ENCODE peak calls at places on chromosomes 1 and 21, in six cellular contexts. U, A, Q, V, W and D are unnamed samples.
A peak's percentile ranks its signal among the peaks of the same experiment; 100 is the strongest.

GRCh38 chr1:4216231-4216630 is 316.2 kb upstream of the C1orf174 start:
- DNase-seq in W (no peak), U (no peak), V (no peak), A (no peak), Q (no peak), D (no peak)

GRCh38 chr1:102118150-102118549 is 121.4 kb upstream of the OLFM3 start:
- DNase-seq in Q (no peak), A (no peak), W (no peak), U (no peak), V (no peak), D (no peak)

GRCh38 chr21:29938968-29939858 is 583 bp downstream of the GRIK1 start:
- DNase-seq in U (no peak), W (peak; percentile 61), V (no peak), A (no peak), Q (no peak), D (no peak)

GRCh38 chr1:53572802-53573148 is 113.6 kb downstream of the DMRTB1 start:
- DNase-seq in W (peak; percentile 29), V (no peak), Q (no peak), U (no peak), A (no peak), D (no peak)

GRCh38 chr1:60813051-60813450 is 269.3 kb upstream of the NFIA start:
- DNase-seq in V (no peak), A (no peak), Q (no peak), W (peak; percentile 38), U (no peak), D (no peak)

GRCh38 chr1:5936126-5936525 is 56.1 kb downstream of the NPHP4 start:
- DNase-seq in W (no peak), V (no peak), U (no peak), Q (no peak), A (no peak), D (no peak)

GRCh38 chr1:29644812-29645211 is 408.5 kb downstream of the PTPRU start:
- DNase-seq in V (no peak), Q (no peak), U (no peak), A (no peak), W (no peak), D (no peak)

GRCh38 chr1:227824204-227824603 is 8.7 kb downstream of the PRSS38 start:
- DNase-seq in A (no peak), V (no peak), Q (no peak), W (no peak), U (no peak), D (no peak)

GRCh38 chr21:29114765-29115164 is 15.7 kb upstream of the MAP3K7CL start:
- DNase-seq in A (peak; percentile 89), U (no peak), Q (no peak), W (peak; percentile 76), V (no peak), D (no peak)

GRCh38 chr1:9984253-9984652 is 12.8 kb upstream of the RBP7 start:
- DNase-seq in A (no peak), W (no peak), Q (no peak), U (no peak), V (no peak), D (no peak)

GRCh38 chr1:113021430-113022085 is 51.4 kb upstream of the LRIG2 start:
- DNase-seq in Q (no peak), W (peak; percentile 77), A (no peak), V (no peak), U (no peak), D (no peak)

GRCh38 chr1:53134961-53135734 is 7.3 kb downstream of the SLC1A7 start:
- DNase-seq in V (no peak), U (no peak), W (peak; percentile 49), A (peak; percentile 75), Q (peak; percentile 50), D (no peak)

GRCh38 chr1:3061981-3062615 is 6.9 kb upstream of the PRDM16 start:
- DNase-seq in W (no peak), A (no peak), Q (no peak), V (no peak), U (no peak), D (no peak)

GRCh38 chr1:38789498-38790169 is 69.9 kb downstream of the RRAGC start:
- DNase-seq in U (no peak), V (no peak), A (no peak), W (no peak), Q (no peak), D (no peak)

GRCh38 chr1:12179111-12179519 is 12.3 kb downstream of the TNFRSF1B start:
- DNase-seq in A (peak; percentile 85), W (peak; percentile 59), V (no peak), Q (no peak), U (peak; percentile 94), D (peak; percentile 44)

GRCh38 chr1:30444850-30445249 is 278.5 kb downstream of the MATN1 start:
- DNase-seq in U (no peak), Q (no peak), A (no peak), V (no peak), W (no peak), D (no peak)

GRCh38 chr1:112141301-112141700 is 151.8 kb upstream of the KCND3 start:
- DNase-seq in V (no peak), W (no peak), Q (no peak), A (no peak), U (no peak), D (no peak)

GRCh38 chr21:45322231-45322959 is 34.7 kb upstream of the POFUT2 start:
- DNase-seq in V (no peak), U (peak; percentile 48), A (no peak), Q (no peak), W (no peak), D (no peak)

GRCh38 chr1:19762175-19762779 is 37.4 kb downstream of the TMCO4 start:
- DNase-seq in W (peak; percentile 63), V (no peak), Q (no peak), A (peak; percentile 31), U (no peak), D (no peak)

GRCh38 chr21:34915364-34915834 is 133.7 kb downstream of the RUNX1 start:
- DNase-seq in V (no peak), U (no peak), W (peak; percentile 71), Q (no peak), A (no peak), D (no peak)

GRCh38 chr1:59199734-59200376 is 97.0 kb upstream of the FGGY start:
- DNase-seq in V (no peak), A (no peak), W (no peak), Q (no peak), U (no peak), D (no peak)

GRCh38 chr1:153456396-153456795 is 4.1 kb downstream of the S100A7 start:
- DNase-seq in Q (no peak), V (no peak), A (no peak), W (no peak), U (no peak), D (no peak)

GRCh38 chr1:160191756-160192155 is 1.4 kb downstream of the CASQ1 start:
- DNase-seq in W (no peak), V (no peak), Q (no peak), A (no peak), U (no peak), D (no peak)

GRCh38 chr21:41786521-41786987 is 19.7 kb upstream of the RIPK4 start:
- DNase-seq in V (no peak), W (peak; percentile 77), A (no peak), Q (no peak), U (no peak), D (no peak)

GRCh38 chr1:20790785-20791184 is 3.7 kb upstream of the HP1BP3 start:
- DNase-seq in Q (no peak), U (no peak), A (no peak), W (no peak), V (no peak), D (no peak)

DNA sequence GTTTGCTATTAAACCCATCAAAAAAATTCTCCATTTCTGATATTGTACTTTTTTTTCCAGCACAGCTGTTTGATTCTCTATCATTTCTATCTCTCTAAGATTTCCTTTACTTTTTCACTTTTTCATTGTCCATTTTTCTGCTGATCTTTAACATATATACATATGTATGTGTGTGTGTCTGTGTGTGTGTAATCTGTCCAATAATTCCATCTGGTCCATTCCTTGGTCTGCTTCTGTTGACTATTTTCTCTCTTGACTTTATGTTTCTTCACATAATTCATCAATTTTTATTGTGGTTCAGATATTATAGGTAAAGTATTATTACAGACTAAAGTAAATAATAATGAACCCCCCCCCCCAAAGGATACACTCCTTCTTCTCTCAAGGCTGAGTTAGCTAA is 84.2 kb downstream of the RGS7 start:
- DNase-seq in U (no peak), A (no peak), V (no peak), W (no peak), Q (no peak), D (no peak)
- TF ChIP-seq CTCF in U (no peak), A (no peak), V (no peak), W (no peak), Q (no peak), D (no peak)

GRCh38 chr1:47196622-47197021 is 6.8 kb upstream of the PDZK1IP1 start:
- DNase-seq in U (no peak), W (no peak), V (no peak), Q (no peak), A (no peak), D (peak; percentile 62)
- TF ChIP-seq CTCF in U (no peak), W (no peak), V (no peak), Q (no peak), A (no peak), D (no peak)

GRCh38 chr1:32105338-32105737 is 2.5 kb upstream of the KPNA6 start:
- DNase-seq in V (no peak), W (no peak), U (no peak), Q (no peak), A (no peak), D (no peak)

GRCh38 chr1:32100359-32100758 is 7.5 kb upstream of the KPNA6 start:
- DNase-seq in W (no peak), U (no peak), Q (peak; percentile 49), A (peak; percentile 75), V (no peak), D (no peak)

GRCh38 chr1:32101233-32101681 is 6.6 kb upstream of the KPNA6 start:
- DNase-seq in V (no peak), Q (no peak), A (peak; percentile 42), U (no peak), W (peak; percentile 77), D (no peak)

GRCh38 chr1:32106663-32107273 is 1.1 kb upstream of the KPNA6 start:
- DNase-seq in W (no peak), A (no peak), U (no peak), Q (no peak), V (no peak), D (no peak)

GRCh38 chr1:32104127-32104526 is 3.7 kb upstream of the KPNA6 start:
- DNase-seq in Q (no peak), A (no peak), V (no peak), U (no peak), W (no peak), D (no peak)
- TF ChIP-seq CTCF in Q (no peak), A (no peak), V (no peak), U (no peak), W (no peak), D (no peak)

DNA sequence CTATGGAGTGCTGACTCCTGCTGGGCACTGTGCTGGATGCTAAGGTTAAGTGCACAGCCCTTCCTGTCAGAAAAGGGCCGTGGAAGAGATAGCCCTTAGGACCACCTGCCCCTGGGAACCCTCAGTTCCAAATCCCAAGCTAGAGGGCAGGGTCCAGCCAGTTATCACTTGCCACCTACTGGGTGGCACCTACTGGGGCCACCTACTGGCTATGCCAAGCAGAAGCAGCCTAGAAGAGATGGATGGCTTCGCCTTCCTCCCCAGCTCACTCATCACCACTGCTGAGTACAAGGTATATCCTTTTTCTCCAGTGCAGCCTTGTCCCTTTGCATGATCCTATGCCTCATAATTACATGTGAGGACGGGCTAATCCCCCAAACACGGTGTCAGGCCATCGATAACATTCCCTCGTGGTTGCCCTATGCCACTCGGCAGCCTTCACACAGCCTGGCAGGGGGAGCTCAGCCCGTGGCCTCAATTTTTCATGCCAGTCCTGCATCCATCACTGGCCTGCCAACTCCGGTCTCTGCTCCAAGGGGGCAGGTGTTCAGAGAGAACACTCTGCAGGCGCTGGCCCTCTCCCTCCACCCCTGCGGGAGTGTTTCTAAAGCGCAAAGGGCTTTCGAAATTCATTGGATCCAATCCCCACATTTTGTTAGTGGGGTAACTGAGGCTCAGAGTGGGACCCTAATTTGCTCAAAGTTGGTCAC is 49.0 kb downstream of the SYT2 start:
- DNase-seq in W (no peak), U (no peak), A (no peak), Q (no peak), V (no peak), D (no peak)
- TF ChIP-seq CTCF in W (no peak), U (peak; percentile 26), A (peak; percentile 55), Q (no peak), V (peak; percentile 17), D (no peak)